ENCODE peak calls at places on chromosome 4, in nine cellular contexts. One of them, this sample, is unnamed.

GRCh38 chr4:174763454-174764104 is 65.5 kb downstream of the GLRA3 start:
- DNase-seq in aorta: no peak
- DNase-seq in fibroblast of mammary gland: peak
- DNase-seq in glomerular endothelial cell: no peak
- DNase-seq in astrocyte of the spinal cord: peak
- DNase-seq in WERI-Rb-1: no peak
- DNase-seq in cerebellar cortex: no peak
- DNase-seq in GM12891: no peak
- DNase-seq in nephron progenitor cell: no peak
- DNase-seq in this sample: no peak

GRCh38 chr4:165828928-165829327 is 44.1 kb upstream of the TLL1 start:
- DNase-seq in aorta: no peak
- DNase-seq in fibroblast of mammary gland: no peak
- DNase-seq in glomerular endothelial cell: no peak
- DNase-seq in astrocyte of the spinal cord: no peak
- DNase-seq in WERI-Rb-1: no peak
- DNase-seq in cerebellar cortex: no peak
- DNase-seq in GM12891: no peak
- DNase-seq in nephron progenitor cell: no peak
- DNase-seq in this sample: no peak

GRCh38 chr4:169383724-169384123 is 113.0 kb upstream of the SH3RF1 start:
- DNase-seq in aorta: no peak
- DNase-seq in fibroblast of mammary gland: peak
- DNase-seq in glomerular endothelial cell: no peak
- DNase-seq in astrocyte of the spinal cord: peak
- DNase-seq in WERI-Rb-1: no peak
- DNase-seq in cerebellar cortex: no peak
- DNase-seq in GM12891: no peak
- DNase-seq in nephron progenitor cell: no peak
- DNase-seq in this sample: no peak

GRCh38 chr4:41256740-41257256 is at the start of gene UCHL1:
- DNase-seq in aorta: peak
- DNase-seq in fibroblast of mammary gland: peak
- DNase-seq in glomerular endothelial cell: no peak
- DNase-seq in astrocyte of the spinal cord: peak
- DNase-seq in WERI-Rb-1: peak
- DNase-seq in cerebellar cortex: peak
- DNase-seq in GM12891: peak
- DNase-seq in nephron progenitor cell: peak
- DNase-seq in this sample: no peak

GRCh38 chr4:136680271-136680670 is 852.0 kb downstream of the PCDH18 start:
- DNase-seq in aorta: no peak
- DNase-seq in fibroblast of mammary gland: no peak
- DNase-seq in glomerular endothelial cell: no peak
- DNase-seq in astrocyte of the spinal cord: peak
- DNase-seq in WERI-Rb-1: peak
- DNase-seq in cerebellar cortex: no peak
- DNase-seq in GM12891: no peak
- DNase-seq in nephron progenitor cell: no peak
- DNase-seq in this sample: no peak

GRCh38 chr4:36209941-36210663 is 34.2 kb downstream of the ARAP2 start:
- DNase-seq in aorta: no peak
- DNase-seq in fibroblast of mammary gland: no peak
- DNase-seq in glomerular endothelial cell: no peak
- DNase-seq in astrocyte of the spinal cord: no peak
- DNase-seq in WERI-Rb-1: no peak
- DNase-seq in cerebellar cortex: no peak
- DNase-seq in GM12891: no peak
- DNase-seq in nephron progenitor cell: no peak
- DNase-seq in this sample: no peak

GRCh38 chr4:139555073-139555704 is 830 bp downstream of the SETD7 start:
- DNase-seq in aorta: peak
- DNase-seq in fibroblast of mammary gland: peak
- DNase-seq in glomerular endothelial cell: peak
- DNase-seq in astrocyte of the spinal cord: peak
- DNase-seq in WERI-Rb-1: peak
- DNase-seq in cerebellar cortex: peak
- DNase-seq in GM12891: peak
- DNase-seq in nephron progenitor cell: peak
- DNase-seq in this sample: peak

GRCh38 chr4:32189130-32189529 is 1469.0 kb downstream of the PCDH7 start:
- DNase-seq in aorta: no peak
- DNase-seq in fibroblast of mammary gland: no peak
- DNase-seq in glomerular endothelial cell: no peak
- DNase-seq in astrocyte of the spinal cord: no peak
- DNase-seq in WERI-Rb-1: no peak
- DNase-seq in cerebellar cortex: no peak
- DNase-seq in GM12891: no peak
- DNase-seq in nephron progenitor cell: peak
- DNase-seq in this sample: no peak

GRCh38 chr4:44447563-44448504 is 775 bp downstream of the KCTD8 start:
- DNase-seq in aorta: peak
- DNase-seq in fibroblast of mammary gland: peak
- DNase-seq in glomerular endothelial cell: no peak
- DNase-seq in astrocyte of the spinal cord: peak
- DNase-seq in WERI-Rb-1: peak
- DNase-seq in cerebellar cortex: peak
- DNase-seq in GM12891: no peak
- DNase-seq in nephron progenitor cell: peak
- DNase-seq in this sample: no peak

GRCh38 chr4:154292589-154292988 is 199.0 kb downstream of the DCHS2 start:
- DNase-seq in aorta: no peak
- DNase-seq in fibroblast of mammary gland: no peak
- DNase-seq in glomerular endothelial cell: no peak
- DNase-seq in astrocyte of the spinal cord: no peak
- DNase-seq in WERI-Rb-1: peak
- DNase-seq in cerebellar cortex: no peak
- DNase-seq in GM12891: no peak
- DNase-seq in nephron progenitor cell: no peak
- DNase-seq in this sample: no peak

GRCh38 chr4:140012688-140013087 is 141.3 kb downstream of the MAML3 start:
- DNase-seq in aorta: peak
- DNase-seq in fibroblast of mammary gland: peak
- DNase-seq in glomerular endothelial cell: peak
- DNase-seq in astrocyte of the spinal cord: peak
- DNase-seq in WERI-Rb-1: peak
- DNase-seq in cerebellar cortex: peak
- DNase-seq in GM12891: no peak
- DNase-seq in nephron progenitor cell: peak
- DNase-seq in this sample: peak

GRCh38 chr4:47160095-47160494 is 128.7 kb downstream of the GABRB1 start:
- DNase-seq in aorta: no peak
- DNase-seq in fibroblast of mammary gland: no peak
- DNase-seq in glomerular endothelial cell: no peak
- DNase-seq in astrocyte of the spinal cord: no peak
- DNase-seq in WERI-Rb-1: no peak
- DNase-seq in cerebellar cortex: no peak
- DNase-seq in GM12891: no peak
- DNase-seq in nephron progenitor cell: no peak
- DNase-seq in this sample: no peak

GRCh38 chr4:19961092-19961491 is 290.6 kb upstream of the SLIT2 start:
- DNase-seq in aorta: no peak
- DNase-seq in fibroblast of mammary gland: peak
- DNase-seq in glomerular endothelial cell: no peak
- DNase-seq in astrocyte of the spinal cord: peak
- DNase-seq in WERI-Rb-1: no peak
- DNase-seq in cerebellar cortex: no peak
- DNase-seq in GM12891: no peak
- DNase-seq in nephron progenitor cell: no peak
- DNase-seq in this sample: no peak

GRCh38 chr4:3436798-3437581 is 4.8 kb upstream of the HGFAC start:
- DNase-seq in aorta: peak
- DNase-seq in fibroblast of mammary gland: peak
- DNase-seq in glomerular endothelial cell: no peak
- DNase-seq in astrocyte of the spinal cord: peak
- DNase-seq in WERI-Rb-1: no peak
- DNase-seq in cerebellar cortex: no peak
- DNase-seq in GM12891: no peak
- DNase-seq in nephron progenitor cell: no peak
- DNase-seq in this sample: no peak

GRCh38 chr4:140448830-140449229 is 21.4 kb upstream of the CLGN start:
- DNase-seq in aorta: no peak
- DNase-seq in fibroblast of mammary gland: no peak
- DNase-seq in glomerular endothelial cell: no peak
- DNase-seq in astrocyte of the spinal cord: peak
- DNase-seq in WERI-Rb-1: no peak
- DNase-seq in cerebellar cortex: no peak
- DNase-seq in GM12891: no peak
- DNase-seq in nephron progenitor cell: no peak
- DNase-seq in this sample: no peak

GRCh38 chr4:174564529-174564928 is 42.2 kb upstream of the HPGD start:
- DNase-seq in aorta: no peak
- DNase-seq in fibroblast of mammary gland: no peak
- DNase-seq in glomerular endothelial cell: no peak
- DNase-seq in astrocyte of the spinal cord: no peak
- DNase-seq in WERI-Rb-1: no peak
- DNase-seq in cerebellar cortex: no peak
- DNase-seq in GM12891: no peak
- DNase-seq in nephron progenitor cell: no peak
- DNase-seq in this sample: no peak

GRCh38 chr4:89915937-89916336 is 21.3 kb downstream of the MMRN1 start:
- DNase-seq in aorta: no peak
- DNase-seq in fibroblast of mammary gland: no peak
- DNase-seq in glomerular endothelial cell: no peak
- DNase-seq in astrocyte of the spinal cord: no peak
- DNase-seq in WERI-Rb-1: no peak
- DNase-seq in cerebellar cortex: peak
- DNase-seq in GM12891: no peak
- DNase-seq in nephron progenitor cell: no peak
- DNase-seq in this sample: no peak

GRCh38 chr4:179095585-179096228 is 1653.5 kb upstream of the AGA start:
- DNase-seq in aorta: no peak
- DNase-seq in fibroblast of mammary gland: peak
- DNase-seq in glomerular endothelial cell: no peak
- DNase-seq in astrocyte of the spinal cord: peak
- DNase-seq in WERI-Rb-1: no peak
- DNase-seq in cerebellar cortex: no peak
- DNase-seq in GM12891: no peak
- DNase-seq in nephron progenitor cell: peak
- DNase-seq in this sample: no peak

GRCh38 chr4:112423591-112423990 is 92.4 kb downstream of the NEUROG2 start:
- DNase-seq in aorta: no peak
- DNase-seq in fibroblast of mammary gland: peak
- DNase-seq in glomerular endothelial cell: no peak
- DNase-seq in astrocyte of the spinal cord: peak
- DNase-seq in WERI-Rb-1: no peak
- DNase-seq in cerebellar cortex: no peak
- DNase-seq in GM12891: no peak
- DNase-seq in nephron progenitor cell: no peak
- DNase-seq in this sample: no peak

GRCh38 chr4:39464886-39465501 is 6.1 kb downstream of the LIAS start:
- DNase-seq in aorta: no peak
- DNase-seq in fibroblast of mammary gland: peak
- DNase-seq in glomerular endothelial cell: no peak
- DNase-seq in astrocyte of the spinal cord: peak
- DNase-seq in WERI-Rb-1: peak
- DNase-seq in cerebellar cortex: peak
- DNase-seq in GM12891: no peak
- DNase-seq in nephron progenitor cell: no peak
- DNase-seq in this sample: no peak

GRCh38 chr4:62528874-62529273 is 1328.7 kb downstream of the ADGRL3 start:
- DNase-seq in aorta: no peak
- DNase-seq in fibroblast of mammary gland: no peak
- DNase-seq in glomerular endothelial cell: no peak
- DNase-seq in astrocyte of the spinal cord: no peak
- DNase-seq in WERI-Rb-1: no peak
- DNase-seq in cerebellar cortex: no peak
- DNase-seq in GM12891: no peak
- DNase-seq in nephron progenitor cell: no peak
- DNase-seq in this sample: no peak

GRCh38 chr4:154471924-154472323 is 19.7 kb downstream of the DCHS2 start:
- DNase-seq in aorta: no peak
- DNase-seq in fibroblast of mammary gland: peak
- DNase-seq in glomerular endothelial cell: no peak
- DNase-seq in astrocyte of the spinal cord: no peak
- DNase-seq in WERI-Rb-1: no peak
- DNase-seq in cerebellar cortex: no peak
- DNase-seq in GM12891: no peak
- DNase-seq in nephron progenitor cell: no peak
- DNase-seq in this sample: no peak

GRCh38 chr4:10115657-10116624 is 658 bp downstream of the WDR1 start:
- DNase-seq in aorta: peak
- DNase-seq in fibroblast of mammary gland: no peak
- DNase-seq in glomerular endothelial cell: no peak
- DNase-seq in astrocyte of the spinal cord: peak
- DNase-seq in WERI-Rb-1: peak
- DNase-seq in cerebellar cortex: peak
- DNase-seq in GM12891: peak
- DNase-seq in nephron progenitor cell: peak
- DNase-seq in this sample: peak

GRCh38 chr4:143411527-143412480 is 75.1 kb downstream of the GAB1 start:
- DNase-seq in aorta: no peak
- DNase-seq in fibroblast of mammary gland: peak
- DNase-seq in glomerular endothelial cell: peak
- DNase-seq in astrocyte of the spinal cord: no peak
- DNase-seq in WERI-Rb-1: no peak
- DNase-seq in cerebellar cortex: peak
- DNase-seq in GM12891: no peak
- DNase-seq in nephron progenitor cell: no peak
- DNase-seq in this sample: no peak

GRCh38 chr4:18390655-18391369 is 369.3 kb upstream of the LCORL start:
- DNase-seq in aorta: no peak
- DNase-seq in fibroblast of mammary gland: no peak
- DNase-seq in glomerular endothelial cell: no peak
- DNase-seq in astrocyte of the spinal cord: peak
- DNase-seq in WERI-Rb-1: no peak
- DNase-seq in cerebellar cortex: no peak
- DNase-seq in GM12891: no peak
- DNase-seq in nephron progenitor cell: no peak
- DNase-seq in this sample: no peak